ENCODE peak calls at places on chromosomes 11 and 22, in six cellular contexts. Y, G, A, V, H and S are unnamed samples.

GRCh38 chr11:106159846-106160245 is 82.4 kb downstream of the AASDHPPT start:
- DNase-seq in Y (no peak), G (no peak), A (no peak), V (no peak), H (no peak), S (no peak)

GRCh38 chr22:27844656-27845602 is 43.4 kb upstream of the MN1 start:
- DNase-seq in Y (no peak), G (peak; percentile 26), A (no peak), V (no peak), H (no peak), S (peak; percentile 55)

GRCh38 chr22:37043828-37044538 is 7.6 kb upstream of the KCTD17 start:
- DNase-seq in Y (peak; percentile 73), G (peak; percentile 91), A (peak; percentile 95), V (peak; percentile 16), H (peak; percentile 28), S (peak; percentile 83)

GRCh38 chr11:96259053-96259837 is 83.8 kb downstream of the MAML2 start:
- DNase-seq in Y (no peak), G (no peak), A (no peak), V (no peak), H (peak; percentile 86), S (no peak)

GRCh38 chr11:74278721-74279148 is 32.7 kb downstream of the P4HA3 start:
- DNase-seq in Y (no peak), G (no peak), A (peak; percentile 74), V (no peak), H (peak; percentile 100), S (no peak)

GRCh38 chr11:86790867-86791849 is 9.2 kb upstream of the PRSS23 start:
- DNase-seq in Y (no peak), G (no peak), A (no peak), V (no peak), H (no peak), S (no peak)

GRCh38 chr11:83921447-83922192 is 635.5 kb upstream of the CCDC90B start:
- DNase-seq in Y (no peak), G (no peak), A (no peak), V (no peak), H (no peak), S (no peak)

GRCh38 chr22:50506611-50507420 is 686 bp downstream of the LMF2 start:
- DNase-seq in Y (no peak), G (no peak), A (peak; percentile 98), V (no peak), H (no peak), S (peak; percentile 83)

GRCh38 chr22:46056169-46057041 is 79.4 kb upstream of the WNT7B start:
- DNase-seq in Y (no peak), G (peak; percentile 44), A (peak; percentile 90), V (no peak), H (no peak), S (peak; percentile 57)

GRCh38 chr22:16601437-16602223 is 9.0 kb upstream of the CCT8L2 start:
- DNase-seq in Y (no peak), G (no peak), A (no peak), V (no peak), H (no peak), S (peak; percentile 18)

GRCh38 chr11:16293204-16293681 is 63.1 kb downstream of the SOX6 start:
- DNase-seq in Y (no peak), G (no peak), A (no peak), V (no peak), H (peak; percentile 76), S (no peak)

GRCh38 chr11:47104337-47104950 is 72.2 kb downstream of the ARFGAP2 start:
- DNase-seq in Y (no peak), G (no peak), A (peak; percentile 37), V (no peak), H (peak; percentile 40), S (peak; percentile 45)

GRCh38 chr22:32050678-32051515 is 7.8 kb downstream of the SLC5A1 start:
- DNase-seq in Y (peak; percentile 9), G (no peak), A (peak; percentile 85), V (no peak), H (peak; percentile 79), S (no peak)

GRCh38 chr22:35014812-35015211 is 51.1 kb upstream of the ISX start:
- DNase-seq in Y (no peak), G (no peak), A (no peak), V (no peak), H (no peak), S (no peak)

GRCh38 chr11:8290122-8290810 is 26.6 kb upstream of the LMO1 start:
- DNase-seq in Y (no peak), G (peak; percentile 28), A (no peak), V (no peak), H (no peak), S (peak; percentile 19)

GRCh38 chr11:2445948-2446551 is 1.2 kb downstream of the KCNQ1 start:
- DNase-seq in Y (no peak), G (peak; percentile 49), A (peak; percentile 92), V (no peak), H (no peak), S (peak; percentile 78)

GRCh38 chr22:29200901-29201300 is 4.8 kb upstream of the EMID1 start:
- DNase-seq in Y (no peak), G (no peak), A (no peak), V (no peak), H (no peak), S (peak; percentile 22)

GRCh38 chr11:27429740-27430451 is 42.7 kb downstream of the LGR4 start:
- DNase-seq in Y (no peak), G (no peak), A (no peak), V (no peak), H (peak; percentile 7), S (peak; percentile 22)

DNA sequence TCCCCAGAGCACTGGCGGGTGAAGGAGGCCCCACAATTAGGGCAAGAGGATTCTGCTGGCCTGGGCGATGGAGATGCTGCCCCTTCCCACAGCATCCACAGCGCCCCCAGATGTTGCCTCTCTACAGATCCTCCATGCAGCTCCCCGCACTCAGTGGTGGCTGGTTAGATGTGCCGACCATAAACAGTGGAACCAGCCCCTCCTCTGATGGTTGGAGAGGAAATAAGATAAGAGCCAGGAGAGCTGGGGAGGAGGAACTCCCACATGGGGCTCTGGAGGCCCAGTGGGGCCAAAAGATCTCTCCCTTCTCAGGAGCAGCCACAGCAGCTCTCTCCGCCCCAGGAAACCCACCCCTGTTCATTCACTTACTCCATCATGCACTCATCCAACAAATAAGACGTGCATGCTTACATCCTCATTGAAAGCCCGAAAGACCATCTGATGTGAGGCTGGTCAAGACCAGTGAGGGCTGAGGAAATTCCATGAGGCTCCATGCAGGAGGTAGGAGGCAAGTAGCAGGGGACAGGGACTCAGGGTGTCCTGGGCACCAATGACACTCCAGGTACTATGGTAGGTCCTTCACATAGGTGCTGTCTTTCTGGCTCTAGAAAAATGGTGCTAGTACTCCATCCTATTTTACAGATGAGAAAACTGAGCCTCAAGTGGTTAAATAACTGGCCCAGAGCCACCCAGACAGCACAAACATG is 1.5 kb downstream of the PTGDR2 start:
- DNase-seq in Y (no peak), G (no peak), A (no peak), V (no peak), H (no peak), S (peak; percentile 57)
- H3K4me3 ChIP-seq in Y (no peak overlapping the region), G (no peak overlapping the region), A (no peak overlapping the region), V (no peak overlapping the region), H (no peak overlapping the region), S (no peak overlapping the region)

DNA sequence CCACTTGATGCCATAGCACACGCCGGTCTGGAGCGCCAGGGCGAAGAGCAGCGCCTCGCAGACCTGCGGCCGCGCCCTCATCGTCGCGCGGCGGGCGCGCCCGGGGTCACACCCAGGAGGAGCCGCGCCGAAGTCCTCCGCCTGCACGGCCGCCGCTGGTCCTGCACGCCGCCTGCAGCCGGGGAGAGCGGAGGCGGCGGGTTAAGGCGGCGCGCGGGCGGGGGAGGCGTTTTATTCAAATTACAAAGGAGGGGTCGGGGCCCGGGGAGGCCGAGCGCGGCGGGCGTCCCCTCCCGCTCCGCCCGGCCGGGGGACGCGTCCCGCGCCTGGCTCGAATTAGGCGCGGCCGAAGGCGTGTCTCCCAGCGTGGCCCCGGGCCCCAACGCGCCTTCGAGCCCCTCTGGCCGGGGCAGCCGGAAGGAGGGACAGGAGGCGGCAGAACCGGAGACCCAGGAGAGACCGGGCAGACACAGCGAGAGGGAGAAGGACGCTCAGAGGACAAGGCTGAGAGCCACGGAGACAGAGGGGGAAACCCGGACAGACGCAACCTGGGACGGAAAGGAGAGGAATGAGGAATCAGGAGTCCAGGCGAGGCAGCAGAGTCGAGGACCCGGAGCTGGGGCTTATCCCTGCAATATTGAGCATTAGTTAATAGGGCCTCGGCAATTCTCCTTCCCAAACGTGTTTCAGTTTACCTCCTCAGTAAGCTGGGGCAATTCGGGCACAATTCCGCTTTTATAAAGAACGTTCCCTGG is at the start of gene WNT11:
- DNase-seq in Y (peak; percentile 59), G (no peak), A (peak; percentile 92), V (peak; percentile 32), H (no peak), S (peak; percentile 95)
- H3K27me3 ChIP-seq in Y (peaks cover 42% of the 10 kb centered on the region), G (no peaks in the 10 kb centered on the region), A (peaks cover 63% of the 10 kb centered on the region), V (peaks cover 19% of the 10 kb centered on the region), H (peaks cover 84% of the 10 kb centered on the region), S (peaks cover 78% of the 10 kb centered on the region)

GRCh38 chr11:57306156-57306876 is 18.4 kb downstream of the TNKS1BP1 start:
- DNase-seq in Y (no peak), G (peak; percentile 73), A (peak; percentile 49), V (no peak), H (peak; percentile 19), S (peak; percentile 31)

GRCh38 chr11:57303990-57304579 is 20.7 kb downstream of the TNKS1BP1 start:
- DNase-seq in Y (no peak), G (no peak), A (peak; percentile 90), V (no peak), H (no peak), S (peak; percentile 20)

GRCh38 chr11:57303280-57303989 is 21.3 kb downstream of the TNKS1BP1 start:
- DNase-seq in Y (no peak), G (no peak), A (peak; percentile 93), V (no peak), H (no peak), S (peak; percentile 80)

GRCh38 chr11:57306941-57307598 is 17.7 kb downstream of the TNKS1BP1 start:
- DNase-seq in Y (no peak), G (no peak), A (peak; percentile 76), V (no peak), H (no peak), S (peak; percentile 34)

GRCh38 chr11:57305523-57305922 is 19.2 kb downstream of the TNKS1BP1 start:
- DNase-seq in Y (no peak), G (no peak), A (peak; percentile 46), V (no peak), H (no peak), S (peak; percentile 5)
- H3K36me3 ChIP-seq in Y (no peaks in the 10 kb centered on the region), G (no peaks in the 10 kb centered on the region), A (peaks cover 72% of the 10 kb centered on the region), V (no peaks in the 10 kb centered on the region), H (peaks cover 73% of the 10 kb centered on the region), S (peaks cover 40% of the 10 kb centered on the region)

DNA sequence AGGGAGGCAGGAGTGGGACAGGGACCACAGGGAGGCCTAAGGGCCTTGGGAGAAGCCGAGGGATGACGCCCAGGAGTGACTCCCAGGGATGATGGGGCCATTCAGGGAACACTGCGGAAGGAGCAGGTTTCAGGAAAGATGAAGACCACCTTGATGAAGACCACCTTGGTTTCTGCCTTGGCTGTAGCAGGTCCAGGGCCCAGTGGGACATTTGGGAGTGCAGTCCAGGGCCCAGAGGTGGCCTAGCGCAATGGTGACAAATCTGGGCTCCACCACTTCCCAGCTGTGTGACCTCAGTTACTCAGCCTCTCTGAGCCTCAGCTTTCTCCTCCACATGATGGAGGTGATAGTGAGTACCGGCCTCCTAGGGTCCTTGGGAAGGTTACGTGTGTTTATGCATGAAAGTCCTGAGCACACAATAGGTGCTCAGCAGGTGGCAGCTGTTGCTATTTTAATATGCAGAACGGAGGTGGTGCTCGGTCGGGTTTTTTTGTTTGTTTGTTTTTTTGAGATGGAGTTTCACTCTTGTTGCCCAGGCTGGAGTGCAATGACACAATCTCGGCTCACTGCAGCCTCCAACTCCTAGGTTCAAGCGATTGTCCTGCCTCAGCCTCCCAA is 770 bp downstream of the TSGA10IP start:
- DNase-seq in Y (peak; percentile 39), G (no peak), A (peak; percentile 57), V (no peak), H (no peak), S (peak; percentile 80)
- H3K4me3 ChIP-seq in Y (no peak overlapping the region), G (no peak overlapping the region), A (no peak overlapping the region), V (no peak overlapping the region), H (no peak overlapping the region), S (peak overlapping the region; percentile 12)

GRCh38 chr11:32426819-32427615 is 8.3 kb downstream of the WT1 start:
- DNase-seq in Y (no peak), G (no peak), A (peak; percentile 73), V (no peak), H (no peak), S (peak; percentile 91)
- H3K27me3 ChIP-seq in Y (no peaks in the 10 kb centered on the region), G (peaks cover 41% of the 10 kb centered on the region), A (peaks cover 86% of the 10 kb centered on the region), V (peaks cover 14% of the 10 kb centered on the region), H (peaks cover 67% of the 10 kb centered on the region), S (peaks cover 70% of the 10 kb centered on the region)